ENCODE peak calls at places on chromosomes 13 and 19, in six cellular contexts. N, P, I, V, B and S are unnamed samples.

GRCh38 chr13:112893570-112894422 is 75.2 kb upstream of the MCF2L start:
- DNase-seq in B (peak; percentile 80), V (peak; percentile 79), I (no peak), N (no peak), P (peak; percentile 11), S (no peak)

GRCh38 chr13:95288899-95289500 is 12.3 kb downstream of the ABCC4 start:
- DNase-seq in N (no peak), I (no peak), P (no peak), B (no peak), V (no peak), S (no peak)

GRCh38 chr13:50352720-50353491 is 337.7 kb downstream of the KCNRG start:
- DNase-seq in P (no peak), N (no peak), B (no peak), V (no peak), I (no peak), S (no peak)

GRCh38 chr13:21231426-21231945 is 55.0 kb downstream of the MRPL57 start:
- DNase-seq in V (no peak), B (no peak), I (no peak), P (peak; percentile 17), N (no peak), S (no peak)

GRCh38 chr19:6423499-6424189 is 967 bp downstream of the KHSRP start:
- DNase-seq in V (no peak), P (peak; percentile 57), I (peak; percentile 75), N (no peak), B (peak; percentile 85), S (peak; percentile 3)

GRCh38 chr13:110639935-110640334 is 24.6 kb downstream of the NAXD start:
- DNase-seq in P (no peak), I (no peak), B (no peak), V (no peak), N (no peak), S (no peak)

GRCh38 chr13:48159436-48160225 is 64.7 kb upstream of the MED4 start:
- DNase-seq in N (no peak), P (no peak), B (no peak), V (no peak), I (no peak), S (peak; percentile 45)

GRCh38 chr13:35771898-35772297 is 295.4 kb upstream of the MAB21L1 start:
- DNase-seq in N (no peak), V (no peak), P (peak; percentile 34), B (peak; percentile 60), I (peak; percentile 84), S (peak; percentile 3)

GRCh38 chr13:65836066-65836465 is 1394.1 kb downstream of the PCDH9 start:
- DNase-seq in P (peak; percentile 13), N (no peak), B (no peak), I (no peak), V (no peak), S (no peak)